ENCODE peak calls at places on chromosomes 4 and X, in nine cellular contexts. One of them, this sample, is unnamed.

GRCh38 chr4:84498203-84499026 is 677 bp downstream of the NKX6-1 start:
- DNase-seq in ovary: peak; percentile 49
- DNase-seq in uterus: peak; percentile 22
- DNase-seq in tibial nerve: no peak
- DNase-seq in prostate gland: no peak
- DNase-seq in stomach: no peak
- DNase-seq in suprapubic skin: no peak
- DNase-seq in sigmoid colon: no peak
- DNase-seq in breast epithelium: no peak
- DNase-seq in this sample: no peak

GRCh38 chrX:150762258-150762867 is 69.2 kb downstream of the MTMR1 start:
- DNase-seq in stomach: no peak
- DNase-seq in sigmoid colon: no peak
- DNase-seq in uterus: no peak
- DNase-seq in breast epithelium: no peak
- DNase-seq in tibial nerve: no peak
- DNase-seq in suprapubic skin: no peak
- DNase-seq in ovary: no peak
- DNase-seq in prostate gland: no peak
- DNase-seq in this sample: no peak

GRCh38 chrX:25013593-25014365 is 2.0 kb downstream of the ARX start:
- DNase-seq in stomach: no peak
- DNase-seq in prostate gland: no peak
- DNase-seq in sigmoid colon: no peak
- DNase-seq in suprapubic skin: no peak
- DNase-seq in breast epithelium: no peak
- DNase-seq in uterus: no peak
- DNase-seq in ovary: no peak
- DNase-seq in tibial nerve: no peak
- DNase-seq in this sample: no peak

GRCh38 chr4:136458326-136458725 is 1074.0 kb downstream of the PCDH18 start:
- DNase-seq in stomach: no peak
- DNase-seq in suprapubic skin: no peak
- DNase-seq in uterus: no peak
- DNase-seq in ovary: no peak
- DNase-seq in tibial nerve: no peak
- DNase-seq in breast epithelium: no peak
- DNase-seq in prostate gland: no peak
- DNase-seq in sigmoid colon: no peak
- DNase-seq in this sample: no peak

GRCh38 chr4:168589154-168589553 is 92.3 kb downstream of the PALLD start:
- DNase-seq in suprapubic skin: no peak
- DNase-seq in tibial nerve: no peak
- DNase-seq in sigmoid colon: no peak
- DNase-seq in stomach: no peak
- DNase-seq in ovary: no peak
- DNase-seq in prostate gland: peak; percentile 20
- DNase-seq in breast epithelium: no peak
- DNase-seq in uterus: no peak
- DNase-seq in this sample: no peak

GRCh38 chr4:38753021-38753806 is 29.6 kb downstream of the TLR10 start:
- DNase-seq in suprapubic skin: peak; percentile 88
- DNase-seq in prostate gland: peak; percentile 56
- DNase-seq in uterus: peak; percentile 91
- DNase-seq in stomach: peak; percentile 55
- DNase-seq in tibial nerve: peak; percentile 81
- DNase-seq in breast epithelium: peak; percentile 76
- DNase-seq in sigmoid colon: peak; percentile 96
- DNase-seq in ovary: peak; percentile 88
- DNase-seq in this sample: peak; percentile 86

GRCh38 chrX:112642349-112642748 is 37.4 kb downstream of the LHFPL1 start:
- DNase-seq in breast epithelium: no peak
- DNase-seq in stomach: peak; percentile 31
- DNase-seq in sigmoid colon: no peak
- DNase-seq in ovary: peak; percentile 20
- DNase-seq in suprapubic skin: no peak
- DNase-seq in tibial nerve: no peak
- DNase-seq in uterus: peak; percentile 16
- DNase-seq in prostate gland: peak; percentile 5
- DNase-seq in this sample: no peak

GRCh38 chr4:155604718-155605601 is 61.7 kb upstream of the GUCY1A1 start:
- DNase-seq in suprapubic skin: no peak
- DNase-seq in prostate gland: peak; percentile 10
- DNase-seq in uterus: no peak
- DNase-seq in sigmoid colon: peak; percentile 84
- DNase-seq in breast epithelium: no peak
- DNase-seq in ovary: no peak
- DNase-seq in tibial nerve: no peak
- DNase-seq in stomach: peak; percentile 27
- DNase-seq in this sample: no peak

GRCh38 chr4:8260656-8261111 is 8.9 kb upstream of the HTRA3 start:
- DNase-seq in prostate gland: peak; percentile 70
- DNase-seq in ovary: peak; percentile 71
- DNase-seq in breast epithelium: no peak
- DNase-seq in suprapubic skin: no peak
- DNase-seq in stomach: no peak
- DNase-seq in tibial nerve: no peak
- DNase-seq in uterus: peak; percentile 65
- DNase-seq in sigmoid colon: peak; percentile 92
- DNase-seq in this sample: no peak

GRCh38 chr4:41715155-41715554 is 33.4 kb downstream of the PHOX2B start:
- DNase-seq in ovary: no peak
- DNase-seq in prostate gland: no peak
- DNase-seq in sigmoid colon: no peak
- DNase-seq in stomach: no peak
- DNase-seq in breast epithelium: no peak
- DNase-seq in tibial nerve: no peak
- DNase-seq in suprapubic skin: no peak
- DNase-seq in uterus: no peak
- DNase-seq in this sample: no peak

GRCh38 chrX:8668797-8669196 is 63.1 kb downstream of the ANOS1 start:
- DNase-seq in prostate gland: no peak
- DNase-seq in ovary: no peak
- DNase-seq in uterus: no peak
- DNase-seq in stomach: no peak
- DNase-seq in suprapubic skin: no peak
- DNase-seq in breast epithelium: no peak
- DNase-seq in tibial nerve: no peak
- DNase-seq in sigmoid colon: no peak
- DNase-seq in this sample: no peak

GRCh38 chr4:137545461-137545861 is 13.2 kb upstream of the PCDH18 start:
- DNase-seq in ovary: no peak
- DNase-seq in uterus: peak; percentile 48
- DNase-seq in tibial nerve: no peak
- DNase-seq in stomach: no peak
- DNase-seq in breast epithelium: no peak
- DNase-seq in prostate gland: no peak
- DNase-seq in sigmoid colon: peak; percentile 68
- DNase-seq in suprapubic skin: no peak
- DNase-seq in this sample: no peak

GRCh38 chr4:128916832-128917231 is 107.3 kb downstream of the JADE1 start:
- DNase-seq in suprapubic skin: peak; percentile 72
- DNase-seq in ovary: no peak
- DNase-seq in breast epithelium: no peak
- DNase-seq in uterus: no peak
- DNase-seq in prostate gland: no peak
- DNase-seq in sigmoid colon: no peak
- DNase-seq in stomach: no peak
- DNase-seq in tibial nerve: no peak
- DNase-seq in this sample: peak; percentile 23

GRCh38 chrX:1533083-1533482 is 3.9 kb downstream of the P2RY8 start:
- DNase-seq in ovary: no peak
- DNase-seq in prostate gland: no peak
- DNase-seq in sigmoid colon: no peak
- DNase-seq in stomach: no peak
- DNase-seq in breast epithelium: no peak
- DNase-seq in tibial nerve: no peak
- DNase-seq in uterus: no peak
- DNase-seq in suprapubic skin: no peak
- DNase-seq in this sample: no peak

GRCh38 chrX:1535241-1536041 is 1.5 kb downstream of the P2RY8 start:
- DNase-seq in suprapubic skin: no peak
- DNase-seq in stomach: no peak
- DNase-seq in prostate gland: no peak
- DNase-seq in uterus: no peak
- DNase-seq in sigmoid colon: no peak
- DNase-seq in ovary: no peak
- DNase-seq in tibial nerve: no peak
- DNase-seq in breast epithelium: no peak
- DNase-seq in this sample: no peak

GRCh38 chrX:1534321-1535168 is 2.4 kb downstream of the P2RY8 start:
- DNase-seq in sigmoid colon: no peak
- DNase-seq in uterus: no peak
- DNase-seq in prostate gland: no peak
- DNase-seq in tibial nerve: no peak
- DNase-seq in stomach: no peak
- DNase-seq in ovary: no peak
- DNase-seq in suprapubic skin: no peak
- DNase-seq in breast epithelium: no peak
- DNase-seq in this sample: no peak

GRCh38 chrX:1536712-1537030 is 314 bp downstream of the P2RY8 start:
- DNase-seq in uterus: no peak
- DNase-seq in prostate gland: no peak
- DNase-seq in tibial nerve: no peak
- DNase-seq in suprapubic skin: peak; percentile 35
- DNase-seq in breast epithelium: no peak
- DNase-seq in stomach: no peak
- DNase-seq in sigmoid colon: no peak
- DNase-seq in ovary: no peak
- DNase-seq in this sample: no peak

DNA sequence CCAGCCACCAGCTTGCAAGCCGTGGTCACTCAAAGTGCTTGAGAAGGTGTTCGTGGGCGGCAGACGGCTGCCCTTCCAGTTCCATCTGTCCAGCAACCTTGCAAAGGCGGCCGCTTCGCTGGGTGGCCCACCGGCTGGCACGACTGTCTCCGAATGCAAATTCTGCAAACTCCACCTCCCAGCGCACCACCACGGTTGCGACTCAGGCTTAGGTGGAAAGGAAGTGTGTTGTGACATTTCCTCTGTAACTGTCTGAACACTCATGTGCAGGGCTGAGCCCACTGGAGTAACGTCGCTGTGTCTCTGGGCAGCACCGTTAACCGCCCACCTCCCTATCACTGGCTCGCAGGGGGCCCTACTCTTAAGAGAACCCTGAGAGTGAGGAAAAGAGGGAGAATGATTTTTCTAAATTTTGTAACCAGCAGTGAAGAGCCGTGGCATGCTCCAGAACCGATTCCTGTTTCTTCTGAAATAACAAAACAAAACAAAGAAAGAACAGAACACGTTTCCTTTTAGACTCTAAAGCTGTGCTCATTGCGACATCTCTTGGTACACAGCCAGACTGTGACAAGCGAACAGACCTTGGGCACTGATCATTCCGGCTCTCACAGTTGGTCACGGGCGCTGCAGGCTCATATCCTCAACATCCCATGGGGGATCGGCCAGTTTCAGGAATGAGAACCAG is at the start of gene P2RY8:
- DNase-seq in uterus: peak; percentile 19
- DNase-seq in ovary: peak; percentile 64
- DNase-seq in breast epithelium: no peak
- DNase-seq in sigmoid colon: peak; percentile 79
- DNase-seq in suprapubic skin: peak; percentile 79
- DNase-seq in prostate gland: no peak
- DNase-seq in tibial nerve: peak; percentile 47
- DNase-seq in stomach: peak; percentile 63
- DNase-seq in this sample: peak; percentile 85
- TF ChIP-seq POLR2A in uterus: no peak
- TF ChIP-seq POLR2A in ovary: no peak
- TF ChIP-seq POLR2A in breast epithelium: no peak
- TF ChIP-seq POLR2A in sigmoid colon: no peak
- TF ChIP-seq POLR2A in suprapubic skin: no peak
- TF ChIP-seq POLR2A in prostate gland: no peak
- TF ChIP-seq POLR2A in tibial nerve: no peak
- TF ChIP-seq POLR2A in stomach: no peak
- TF ChIP-seq POLR2A in this sample: no peak

DNA sequence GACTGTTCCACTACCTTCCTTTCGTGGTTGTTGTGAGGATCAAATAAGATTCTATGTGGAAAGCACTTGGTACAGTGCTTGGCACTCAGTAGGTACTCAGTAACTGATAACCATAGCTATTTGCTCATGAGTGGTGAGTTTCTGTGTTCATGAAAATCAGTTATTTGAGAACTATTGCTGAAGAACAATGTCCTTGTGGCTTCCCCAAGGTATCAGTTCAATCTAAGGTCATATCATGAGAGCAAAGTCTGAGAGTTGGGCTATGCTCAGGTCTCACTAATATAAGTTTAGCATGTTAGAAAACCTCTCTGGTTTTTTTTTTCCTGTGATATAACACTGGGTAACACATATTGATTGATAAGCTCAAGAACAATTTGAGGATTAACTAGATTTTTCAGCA is 147.8 kb downstream of the GRIA3 start:
- DNase-seq in tibial nerve: no peak
- DNase-seq in stomach: no peak
- DNase-seq in ovary: no peak
- DNase-seq in breast epithelium: no peak
- DNase-seq in prostate gland: no peak
- DNase-seq in sigmoid colon: no peak
- DNase-seq in suprapubic skin: no peak
- DNase-seq in uterus: no peak
- DNase-seq in this sample: no peak
- TF ChIP-seq POLR2A in tibial nerve: no peak
- TF ChIP-seq POLR2A in stomach: no peak
- TF ChIP-seq POLR2A in ovary: no peak
- TF ChIP-seq POLR2A in breast epithelium: no peak
- TF ChIP-seq POLR2A in prostate gland: no peak
- TF ChIP-seq POLR2A in sigmoid colon: no peak
- TF ChIP-seq POLR2A in suprapubic skin: no peak
- TF ChIP-seq POLR2A in uterus: no peak
- TF ChIP-seq POLR2A in this sample: no peak

GRCh38 chrX:107715331-107716044 is 60.1 kb downstream of the TSC22D3 start:
- DNase-seq in suprapubic skin: no peak
- DNase-seq in tibial nerve: no peak
- DNase-seq in sigmoid colon: no peak
- DNase-seq in prostate gland: no peak
- DNase-seq in stomach: no peak
- DNase-seq in uterus: no peak
- DNase-seq in breast epithelium: no peak
- DNase-seq in ovary: no peak
- DNase-seq in this sample: no peak
- TF ChIP-seq POLR2A in suprapubic skin: no peak
- TF ChIP-seq POLR2A in tibial nerve: peak; percentile 16
- TF ChIP-seq POLR2A in sigmoid colon: no peak
- TF ChIP-seq POLR2A in prostate gland: peak; percentile 5
- TF ChIP-seq POLR2A in stomach: no peak
- TF ChIP-seq POLR2A in uterus: no peak
- TF ChIP-seq POLR2A in breast epithelium: no peak
- TF ChIP-seq POLR2A in ovary: no peak
- TF ChIP-seq POLR2A in this sample: no peak

DNA sequence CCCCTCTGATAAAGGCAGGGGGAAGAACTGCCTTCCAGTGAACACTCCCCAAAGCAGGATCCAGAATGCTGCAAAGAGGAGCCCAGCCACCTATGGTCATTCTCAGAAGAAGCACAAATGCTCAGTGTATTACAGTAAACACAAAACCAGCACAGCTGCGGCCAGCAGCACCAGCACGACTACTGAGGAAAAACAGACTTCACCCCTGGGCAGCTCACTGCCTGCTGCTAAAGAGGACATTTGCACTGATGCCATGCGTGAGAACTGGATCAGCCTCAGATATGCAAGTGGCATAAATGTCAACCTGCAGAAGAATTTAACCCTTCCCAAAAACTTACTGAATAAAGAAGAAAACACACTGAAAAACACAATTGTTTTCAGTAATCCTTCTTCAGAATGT is 80.2 kb upstream of the TLR2 start:
- DNase-seq in ovary: no peak
- DNase-seq in breast epithelium: no peak
- DNase-seq in suprapubic skin: no peak
- DNase-seq in uterus: no peak
- DNase-seq in tibial nerve: no peak
- DNase-seq in sigmoid colon: no peak
- DNase-seq in stomach: no peak
- DNase-seq in prostate gland: no peak
- DNase-seq in this sample: no peak
- TF ChIP-seq POLR2A in ovary: no peak
- TF ChIP-seq POLR2A in breast epithelium: no peak
- TF ChIP-seq POLR2A in suprapubic skin: no peak
- TF ChIP-seq POLR2A in uterus: no peak
- TF ChIP-seq POLR2A in tibial nerve: no peak
- TF ChIP-seq POLR2A in sigmoid colon: no peak
- TF ChIP-seq POLR2A in stomach: no peak
- TF ChIP-seq POLR2A in prostate gland: no peak
- TF ChIP-seq POLR2A in this sample: no peak